ENCODE peak calls at places on chromosomes 11 and 22, in nine cellular contexts. O is uterus, Y is dorsolateral prefrontal cortex, I is stomach, X is esophagus squamous epithelium, W is A549, H is fibroblast of lung, A is spleen, S is K562. T is an unnamed sample.

GRCh38 chr22:44665115-44665514 is 36.9 kb upstream of the PRR5 start:
- DNase-seq in O (no peak), Y (no peak), I (no peak), X (no peak), W (no peak), H (no peak), A (no peak), S (no peak), T (no peak)

GRCh38 chr22:28909375-28909774 is 26.0 kb downstream of the ZNRF3 start:
- DNase-seq in O (no peak), Y (no peak), I (no peak), X (no peak), W (no peak), H (no peak), A (no peak), S (peak), T (no peak)

GRCh38 chr11:62778441-62778840 is 7.2 kb downstream of the TAF6L start:
- DNase-seq in O (no peak), Y (no peak), I (no peak), X (no peak), W (no peak), H (no peak), A (no peak), S (peak), T (no peak)

GRCh38 chr22:44595841-44596341 is 97.9 kb upstream of the RTL6 start:
- DNase-seq in O (no peak), Y (no peak), I (no peak), X (no peak), W (no peak), H (peak), A (no peak), S (no peak), T (no peak)

GRCh38 chr22:37072673-37073072 is 21.1 kb downstream of the KCTD17 start:
- DNase-seq in O (no peak), Y (no peak), I (no peak), X (no peak), W (no peak), H (no peak), A (no peak), S (no peak), T (no peak)

GRCh38 chr11:19728436-19728835 is 15.8 kb downstream of the NAV2 start:
- DNase-seq in O (no peak), Y (no peak), I (no peak), X (no peak), W (no peak), H (peak), A (no peak), S (no peak), T (no peak)

GRCh38 chr11:121520243-121521144 is 67.7 kb upstream of the SORL1-AS1 start:
- DNase-seq in O (no peak), Y (no peak), I (no peak), X (no peak), W (no peak), H (peak), A (no peak), S (no peak), T (no peak)

GRCh38 chr22:35649026-35649553 is 844 bp downstream of the APOL6 start:
- DNase-seq in O (no peak), Y (no peak), I (no peak), X (no peak), W (no peak), H (no peak), A (no peak), S (no peak), T (no peak)

GRCh38 chr11:133029096-133029495 is 503.2 kb downstream of the OPCML start:
- DNase-seq in O (no peak), Y (no peak), I (no peak), X (no peak), W (no peak), H (no peak), A (no peak), S (no peak), T (no peak)

GRCh38 chr22:30344447-30345200 is 12.1 kb downstream of the SF3A1 start:
- DNase-seq in O (no peak), Y (no peak), I (no peak), X (no peak), W (no peak), H (no peak), A (no peak), S (no peak), T (no peak)

GRCh38 chr22:37051629-37052385 is at the start of gene KCTD17:
- DNase-seq in O (peak), Y (peak), I (peak), X (no peak), W (peak), H (peak), A (peak), S (peak), T (peak)

GRCh38 chr11:46357483-46357936 is 10.2 kb downstream of the DGKZ start:
- DNase-seq in O (no peak), Y (no peak), I (peak), X (no peak), W (no peak), H (no peak), A (peak), S (no peak), T (peak)

GRCh38 chr11:46367244-46367915 is 14.1 kb upstream of the MDK start:
- DNase-seq in O (peak), Y (peak), I (peak), X (no peak), W (no peak), H (peak), A (peak), S (peak), T (peak)

GRCh38 chr11:18001191-18001590 is 11.7 kb downstream of the SERGEF start:
- DNase-seq in O (no peak), Y (no peak), I (no peak), X (no peak), W (no peak), H (peak), A (no peak), S (no peak), T (no peak)

GRCh38 chr11:35165416-35166368 is 26.7 kb downstream of the CD44 start:
- DNase-seq in O (no peak), Y (no peak), I (peak), X (no peak), W (no peak), H (peak), A (peak), S (no peak), T (no peak)

GRCh38 chr11:63490551-63491239 is at the start of gene PLAAT5:
- DNase-seq in O (peak), Y (no peak), I (no peak), X (no peak), W (no peak), H (peak), A (peak), S (no peak), T (no peak)

GRCh38 chr11:114036156-114036811 is 23.2 kb upstream of the ZBTB16 start:
- DNase-seq in O (peak), Y (peak), I (peak), X (no peak), W (peak), H (peak), A (peak), S (peak), T (peak)

GRCh38 chr11:36657610-36658225 is 59.7 kb upstream of the RAG2 start:
- DNase-seq in O (no peak), Y (no peak), I (no peak), X (no peak), W (no peak), H (no peak), A (no peak), S (no peak), T (no peak)

GRCh38 chr11:108654994-108655631 is 9.8 kb upstream of the DDX10 start:
- DNase-seq in O (peak), Y (no peak), I (peak), X (no peak), W (peak), H (peak), A (no peak), S (peak), T (peak)

GRCh38 chr22:32326647-32327046 is 31.0 kb upstream of the RFPL3 start:
- DNase-seq in O (no peak), Y (no peak), I (peak), X (no peak), W (no peak), H (no peak), A (peak), S (no peak), T (no peak)

GRCh38 chr11:61854966-61855714 is 27.0 kb downstream of the FADS2 start:
- DNase-seq in O (no peak), Y (no peak), I (no peak), X (no peak), W (no peak), H (no peak), A (peak), S (no peak), T (no peak)

GRCh38 chr11:46353706-46354105 is 6.4 kb downstream of the DGKZ start:
- DNase-seq in O (peak), Y (no peak), I (no peak), X (no peak), W (no peak), H (no peak), A (no peak), S (no peak), T (no peak)

GRCh38 chr11:16959528-16960100 is 54.6 kb downstream of the PLEKHA7 start:
- DNase-seq in O (no peak), Y (no peak), I (no peak), X (no peak), W (no peak), H (no peak), A (no peak), S (no peak), T (no peak)

GRCh38 chr11:105861225-105861624 is 160.8 kb downstream of the MSANTD4 start:
- DNase-seq in O (no peak), Y (no peak), I (no peak), X (no peak), W (no peak), H (peak), A (no peak), S (no peak), T (no peak)

GRCh38 chr11:66371627-66372415 is at the start of gene SLC29A2:
- DNase-seq in O (no peak), Y (no peak), I (peak), X (no peak), W (peak), H (no peak), A (peak), S (peak), T (peak)

GRCh38 chr11:10488121-10488580 is 33.1 kb downstream of the AMPD3 start:
- DNase-seq in O (no peak), Y (no peak), I (peak), X (no peak), W (no peak), H (no peak), A (no peak), S (no peak), T (peak)

GRCh38 chr11:124751741-124752470 is at the start of gene VSIG2:
- DNase-seq in O (no peak), Y (no peak), I (peak), X (no peak), W (no peak), H (no peak), A (peak), S (no peak), T (no peak)

GRCh38 chr11:95293116-95293515 is 62.1 kb upstream of the SESN3 start:
- DNase-seq in O (no peak), Y (no peak), I (no peak), X (no peak), W (no peak), H (no peak), A (no peak), S (no peak), T (no peak)

GRCh38 chr11:62611705-62612365 is 740 bp downstream of the EML3 start:
- DNase-seq in O (peak), Y (no peak), I (peak), X (no peak), W (peak), H (peak), A (peak), S (peak), T (no peak)

GRCh38 chr11:119999220-119999619 is 138.7 kb downstream of the TRIM29 start:
- DNase-seq in O (no peak), Y (no peak), I (no peak), X (no peak), W (no peak), H (no peak), A (no peak), S (no peak), T (no peak)

GRCh38 chr11:107756553-107756952 is 44.7 kb upstream of the SLN start:
- DNase-seq in O (no peak), Y (no peak), I (no peak), X (no peak), W (no peak), H (no peak), A (no peak), S (no peak), T (no peak)

GRCh38 chr11:70863988-70864387 is 388.4 kb downstream of the SHANK2 start:
- DNase-seq in O (no peak), Y (no peak), I (no peak), X (no peak), W (no peak), H (no peak), A (no peak), S (no peak), T (no peak)

GRCh38 chr11:70863186-70863585 is 389.2 kb downstream of the SHANK2 start:
- DNase-seq in O (no peak), Y (no peak), I (no peak), X (no peak), W (no peak), H (no peak), A (no peak), S (no peak), T (no peak)

GRCh38 chr11:70867661-70868060 is 384.7 kb downstream of the SHANK2 start:
- DNase-seq in O (no peak), Y (no peak), I (no peak), X (no peak), W (no peak), H (no peak), A (no peak), S (no peak), T (no peak)

GRCh38 chr11:70866834-70867233 is 385.5 kb downstream of the SHANK2 start:
- DNase-seq in O (no peak), Y (no peak), I (no peak), X (no peak), W (no peak), H (no peak), A (no peak), S (no peak), T (no peak)

DNA sequence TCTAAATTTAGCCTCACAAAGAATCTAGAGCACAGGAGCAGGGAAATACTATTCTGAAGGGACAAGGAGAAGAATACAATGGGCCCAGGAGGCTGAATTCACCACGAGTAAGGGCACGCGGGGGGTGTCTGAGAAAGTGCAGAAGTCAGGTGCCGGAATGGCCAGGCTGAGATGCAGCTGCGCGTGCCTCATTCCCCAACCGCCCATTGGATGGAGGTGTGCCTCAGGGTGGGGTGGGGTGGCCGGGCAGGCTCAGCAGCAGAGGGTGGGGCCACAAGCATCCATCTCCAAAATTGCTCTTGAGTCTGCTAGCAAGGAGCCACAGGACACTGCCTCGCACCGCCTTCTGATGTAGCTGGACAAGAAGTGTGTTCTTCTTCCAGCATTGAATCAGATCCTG is 387.0 kb downstream of the SHANK2 start:
- DNase-seq in O (no peak), Y (no peak), I (no peak), X (no peak), W (no peak), H (no peak), A (no peak), S (no peak), T (no peak)
- TF ChIP-seq CTCF in O (no peak), Y (no peak), I (no peak), X (no peak), W (no peak), H (no peak), A (no peak), S (no peak), T (no peak)

GRCh38 chr22:25358421-25359170 is 139.2 kb downstream of the CRYBB2 start:
- DNase-seq in O (no peak), Y (no peak), I (no peak), X (no peak), W (no peak), H (no peak), A (peak), S (no peak), T (no peak)

GRCh38 chr22:25359601-25360261 is 140.3 kb downstream of the CRYBB2 start:
- DNase-seq in O (peak), Y (no peak), I (no peak), X (no peak), W (no peak), H (no peak), A (peak), S (no peak), T (no peak)

GRCh38 chr22:25357056-25357455 is 137.6 kb downstream of the CRYBB2 start:
- DNase-seq in O (no peak), Y (no peak), I (no peak), X (no peak), W (no peak), H (no peak), A (peak), S (no peak), T (no peak)

GRCh38 chr22:25360411-25360810 is 141.0 kb downstream of the CRYBB2 start:
- DNase-seq in O (peak), Y (no peak), I (no peak), X (no peak), W (no peak), H (no peak), A (no peak), S (no peak), T (no peak)

DNA sequence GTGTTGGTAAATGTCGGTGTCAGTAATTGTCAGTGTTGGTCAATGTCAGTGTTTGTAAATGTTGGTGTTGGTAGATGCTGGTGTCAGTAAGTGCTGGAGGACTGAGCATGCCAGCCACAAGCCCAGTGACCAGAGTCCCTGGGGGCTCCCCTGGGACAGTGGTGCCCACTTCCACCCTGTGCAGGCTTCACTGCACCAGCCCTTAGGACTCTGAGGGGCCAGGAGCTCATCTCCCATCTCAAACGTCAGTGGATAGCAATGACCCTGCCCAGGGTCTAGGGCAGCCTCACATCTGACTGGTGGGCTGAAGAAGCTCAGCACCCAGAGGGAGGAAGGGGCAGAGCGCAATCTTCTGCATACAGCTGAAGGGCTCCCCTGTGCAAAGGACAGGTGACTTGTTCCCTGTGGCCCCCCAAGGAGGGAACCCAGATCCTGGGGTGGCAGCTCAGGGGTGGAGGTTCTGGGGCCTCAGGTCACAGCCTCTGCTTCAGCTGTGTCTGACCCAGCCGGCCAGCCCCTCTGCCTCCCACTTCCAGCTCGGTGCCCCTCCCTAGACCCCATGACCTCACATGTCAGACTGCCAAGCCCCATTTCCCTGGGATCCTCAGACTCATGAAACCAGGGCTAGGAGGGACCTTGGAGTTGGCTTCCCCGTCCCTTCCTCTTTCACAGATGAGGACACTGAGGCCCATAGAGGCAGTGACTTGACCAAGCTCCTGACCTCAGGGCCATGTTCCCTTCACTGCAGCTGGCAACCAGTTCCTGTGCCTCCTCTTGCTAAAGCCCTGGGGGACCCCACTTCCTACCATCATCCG is 138.4 kb downstream of the CRYBB2 start:
- DNase-seq in O (no peak), Y (no peak), I (no peak), X (no peak), W (no peak), H (no peak), A (peak), S (no peak), T (no peak)
- H3K27ac ChIP-seq in O (no peak), Y (no peak), I (no peak), X (no peak), W (no peak), H (no peak), A (no peak), S (no peak), T (no peak)

GRCh38 chr11:43943931-43944751 is 1.7 kb downstream of the C11orf96 start:
- DNase-seq in O (no peak), Y (no peak), I (no peak), X (no peak), W (peak), H (no peak), A (peak), S (no peak), T (no peak)

GRCh38 chr11:43944761-43945311 is 2.4 kb downstream of the C11orf96 start:
- DNase-seq in O (peak), Y (peak), I (peak), X (no peak), W (peak), H (no peak), A (peak), S (peak), T (peak)

GRCh38 chr11:43947815-43948214 is 5.4 kb downstream of the C11orf96 start:
- DNase-seq in O (peak), Y (no peak), I (no peak), X (no peak), W (no peak), H (no peak), A (peak), S (no peak), T (no peak)

GRCh38 chr11:43948341-43949185 is 6.1 kb downstream of the C11orf96 start:
- DNase-seq in O (no peak), Y (no peak), I (no peak), X (no peak), W (no peak), H (no peak), A (no peak), S (no peak), T (no peak)

GRCh38 chr11:43947003-43947500 is 4.6 kb downstream of the C11orf96 start:
- DNase-seq in O (peak), Y (no peak), I (no peak), X (no peak), W (no peak), H (no peak), A (peak), S (peak), T (no peak)
- TF ChIP-seq CTCF in O (peak), Y (no peak), I (no peak), X (peak), W (no peak), H (peak), A (no peak), S (peak), T (no peak)

GRCh38 chr11:8766043-8766992 is 83.7 kb downstream of the RPL27A start:
- DNase-seq in O (peak), Y (no peak), I (peak), X (no peak), W (no peak), H (no peak), A (no peak), S (no peak), T (no peak)

GRCh38 chr11:8765294-8765693 is 82.7 kb downstream of the RPL27A start:
- DNase-seq in O (no peak), Y (no peak), I (no peak), X (no peak), W (peak), H (peak), A (no peak), S (no peak), T (no peak)

GRCh38 chr11:8766993-8767374 is 84.4 kb downstream of the RPL27A start:
- DNase-seq in O (no peak), Y (no peak), I (no peak), X (no peak), W (no peak), H (no peak), A (no peak), S (no peak), T (no peak)

GRCh38 chr11:8767466-8768142 is 85.0 kb downstream of the RPL27A start:
- DNase-seq in O (no peak), Y (no peak), I (peak), X (no peak), W (no peak), H (no peak), A (no peak), S (no peak), T (no peak)

DNA sequence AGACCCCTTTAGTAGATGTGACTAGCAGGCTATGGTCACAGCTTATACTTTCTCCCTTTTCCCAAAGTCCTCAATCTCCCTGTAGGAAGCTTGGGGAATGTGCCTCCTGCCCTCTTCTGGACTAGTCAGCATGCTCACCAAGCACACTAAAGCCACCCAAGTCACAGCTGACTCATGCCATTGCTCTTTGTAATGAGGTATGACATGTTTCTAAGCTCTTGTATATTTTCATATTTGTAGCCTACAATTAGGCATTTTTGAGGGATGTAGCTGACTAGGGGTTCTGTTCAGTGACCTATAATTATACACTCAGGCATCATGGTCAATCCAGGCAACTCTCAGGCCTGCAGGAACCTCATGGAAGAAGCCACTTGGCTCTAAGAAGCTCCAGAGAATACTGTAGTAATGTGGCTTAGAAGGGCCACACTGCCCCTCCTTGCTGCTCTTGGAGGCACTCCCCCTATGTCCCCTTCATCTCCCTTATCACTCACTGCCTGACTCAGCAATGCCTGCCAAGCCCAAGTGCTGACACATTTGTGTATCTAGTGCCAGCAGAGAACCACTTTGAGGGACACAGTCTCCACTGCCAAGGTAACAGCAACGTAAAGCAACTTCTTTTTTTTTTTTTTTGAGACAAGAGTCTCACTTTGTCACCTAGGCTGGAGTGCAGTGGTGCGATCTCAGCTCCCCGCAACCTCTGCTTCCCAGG is 86.2 kb downstream of the RPL27A start:
- DNase-seq in O (no peak), Y (no peak), I (peak), X (no peak), W (no peak), H (peak), A (no peak), S (peak), T (no peak)
- H3K27ac ChIP-seq in O (peak), Y (no peak), I (peak), X (peak), W (peak), H (peak), A (no peak), S (no peak), T (peak)